ENCODE peak calls at places on chromosomes 16 and 17, in four cellular contexts. H is MM.1S, E is OCI-LY7, K is PC-3. N is an unnamed sample. For H3K4me1 and H3K9me2, the result is how much of the 10 kb centered on the place peaks cover.

GRCh38 chr17:48492401-48493298 is 38.2 kb downstream of the HOXB1 start:
- DNase-seq in H (peak), E (no peak), K (peak), N (peak)

GRCh38 chr17:39688475-39688835 is 598 bp upstream of the PGAP3 start:
- DNase-seq in E (no peak), K (no peak), H (no peak), N (peak)

GRCh38 chr16:23518435-23518891 is 8.2 kb upstream of the GGA2 start:
- DNase-seq in H (peak), K (peak), E (peak), N (no peak)

GRCh38 chr17:66462010-66462409 is 159.6 kb downstream of the PRKCA start:
- DNase-seq in H (no peak), E (no peak), K (no peak), N (no peak)

GRCh38 chr17:51260960-51261958 is 913 bp downstream of the UTP18 start:
- DNase-seq in K (peak), E (peak), H (peak), N (peak)

GRCh38 chr16:67393111-67393789 is at the start of gene TPPP3:
- DNase-seq in H (no peak), E (no peak), K (no peak), N (peak)

GRCh38 chr17:73546770-73547345 is 97.4 kb downstream of the SDK2 start:
- DNase-seq in K (peak), H (peak), E (peak), N (peak)

GRCh38 chr16:27230562-27230991 is 27.3 kb downstream of the KDM8 start:
- DNase-seq in K (no peak), E (no peak), H (peak), N (no peak)

GRCh38 chr17:76631821-76632565 is 11.6 kb downstream of the ST6GALNAC1 start:
- DNase-seq in H (no peak), E (no peak), K (peak), N (peak)

GRCh38 chr17:43402078-43402477 is 3.3 kb downstream of the ARL4D start:
- DNase-seq in H (no peak), K (no peak), E (no peak), N (no peak)

GRCh38 chr16:69927056-69927757 is 23.9 kb upstream of the CLEC18A start:
- DNase-seq in E (no peak), K (no peak), H (no peak), N (peak)

GRCh38 chr17:47279062-47279801 is 25.6 kb downstream of the ITGB3 start:
- DNase-seq in E (peak), H (peak), K (peak), N (peak)

GRCh38 chr16:745739-746138 is 4.9 kb upstream of the CIAO3 start:
- DNase-seq in E (peak), H (peak), K (no peak), N (no peak)

GRCh38 chr16:70740919-70741778 is 55.3 kb upstream of the MTSS2 start:
- DNase-seq in E (no peak), H (no peak), K (no peak), N (peak)

GRCh38 chr17:20116683-20117309 is 107.6 kb downstream of the SPECC1 start:
- DNase-seq in E (peak), K (peak), H (peak), N (peak)

GRCh38 chr16:65773319-65773874 is 593.1 kb upstream of the CDH5 start:
- DNase-seq in E (peak), K (no peak), H (peak), N (no peak)

GRCh38 chr16:57807252-57807967 is 5.1 kb upstream of the KIFC3 start:
- DNase-seq in E (no peak), H (no peak), K (peak), N (peak)

GRCh38 chr17:55588858-55589257 is 77.6 kb upstream of the SMIM36 start:
- DNase-seq in K (no peak), H (no peak), E (no peak), N (peak)

GRCh38 chr16:3004319-3004718 is 8.4 kb upstream of the CLDN9 start:
- DNase-seq in H (peak), E (no peak), K (no peak), N (peak)

GRCh38 chr16:3004781-3005284 is 7.9 kb upstream of the CLDN9 start:
- DNase-seq in H (no peak), K (peak), E (no peak), N (no peak)

GRCh38 chr16:3000540-3000939 is 12.2 kb upstream of the CLDN9 start:
- DNase-seq in H (no peak), K (no peak), E (no peak), N (no peak)

GRCh38 chr16:3001316-3001715 is 11.4 kb upstream of the CLDN9 start:
- DNase-seq in H (no peak), E (no peak), K (no peak), N (no peak)

DNA sequence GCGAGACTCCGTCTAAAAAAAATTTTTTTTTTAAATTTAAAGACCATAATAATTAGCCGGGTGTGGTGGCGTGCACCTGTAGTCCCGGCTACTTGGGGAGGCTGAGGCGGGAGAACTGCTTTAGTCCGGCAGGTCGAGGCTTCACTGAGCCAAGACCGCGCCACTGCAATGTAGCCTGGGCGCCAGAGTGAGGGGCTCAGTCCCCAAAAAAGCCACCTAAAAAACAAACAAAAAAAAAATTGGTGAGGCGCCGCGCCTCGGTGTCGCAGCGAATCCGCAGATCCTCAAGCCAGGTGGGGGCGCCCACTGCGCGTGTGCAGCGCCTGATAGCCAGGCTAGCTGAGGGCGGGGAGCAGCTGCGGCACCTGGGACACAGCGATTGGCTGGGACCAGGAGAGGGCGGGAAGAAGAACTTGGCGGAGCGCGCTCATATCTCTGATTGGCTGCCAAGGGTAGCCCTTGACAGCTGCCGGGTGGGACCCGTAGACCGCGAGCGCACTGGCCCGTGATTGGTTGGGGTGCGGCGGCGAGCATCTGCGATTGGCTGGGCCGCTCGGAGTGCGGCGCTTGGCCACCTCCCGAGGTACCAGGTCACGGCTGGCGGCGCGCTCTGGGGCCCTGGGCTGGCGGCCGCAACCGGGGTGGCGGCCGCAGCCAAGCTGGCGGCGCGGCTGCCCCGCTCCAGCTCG is 9.0 kb upstream of the CLDN9 start:
- DNase-seq in K (peak), E (peak), H (peak), N (peak)
- H3K4me1 ChIP-seq in K (under half), E (under half), H (under half), N (under half)

DNA sequence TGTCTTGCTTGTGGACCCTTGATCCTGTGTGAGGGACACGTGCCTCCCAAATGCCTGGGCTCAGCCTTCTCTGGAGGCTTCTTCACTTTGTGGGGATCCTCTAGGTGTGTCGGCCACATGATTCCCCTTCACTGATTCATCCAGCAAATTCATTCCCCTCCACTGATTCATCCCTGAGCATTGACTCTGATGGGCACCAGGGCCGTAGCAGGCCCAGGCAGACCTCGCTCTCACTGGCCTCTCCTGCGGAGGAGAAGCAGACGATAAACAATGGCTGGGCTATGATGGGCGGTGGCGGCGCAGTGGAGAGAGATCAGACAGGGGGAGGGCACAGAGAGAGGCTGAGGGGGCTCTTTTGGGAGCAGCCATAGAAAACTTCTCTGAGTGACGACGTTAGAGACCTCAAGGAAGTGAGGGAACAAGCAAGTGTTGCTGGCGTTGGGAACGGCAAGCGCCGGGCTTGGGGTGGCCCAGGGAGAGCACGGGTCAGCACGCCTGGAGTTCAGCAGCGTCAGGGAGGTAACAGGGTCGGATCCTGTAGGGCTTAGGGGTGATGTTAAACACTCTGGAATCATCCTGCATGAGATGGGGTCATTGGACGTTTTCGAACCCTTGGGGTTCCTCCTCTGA is 17.5 kb upstream of the RPTOR start:
- DNase-seq in H (no peak), K (peak), E (no peak), N (peak)
- H3K9me2 ChIP-seq in H (under half), K (under half), E (under half), N (under half)

GRCh38 chr16:29811170-29811895 is 660 bp upstream of the PRRT2 start:
- DNase-seq in K (peak), H (peak), E (peak), N (peak)

GRCh38 chr16:29810699-29811169 is 1.3 kb upstream of the PRRT2 start:
- DNase-seq in E (no peak), H (no peak), K (no peak), N (no peak)

GRCh38 chr16:29812754-29813643 is 1.0 kb downstream of the PRRT2 start:
- DNase-seq in K (no peak), H (no peak), E (no peak), N (no peak)

GRCh38 chr16:29813644-29814562 is 1.9 kb downstream of the PRRT2 start:
- DNase-seq in H (no peak), K (no peak), E (no peak), N (no peak)

DNA sequence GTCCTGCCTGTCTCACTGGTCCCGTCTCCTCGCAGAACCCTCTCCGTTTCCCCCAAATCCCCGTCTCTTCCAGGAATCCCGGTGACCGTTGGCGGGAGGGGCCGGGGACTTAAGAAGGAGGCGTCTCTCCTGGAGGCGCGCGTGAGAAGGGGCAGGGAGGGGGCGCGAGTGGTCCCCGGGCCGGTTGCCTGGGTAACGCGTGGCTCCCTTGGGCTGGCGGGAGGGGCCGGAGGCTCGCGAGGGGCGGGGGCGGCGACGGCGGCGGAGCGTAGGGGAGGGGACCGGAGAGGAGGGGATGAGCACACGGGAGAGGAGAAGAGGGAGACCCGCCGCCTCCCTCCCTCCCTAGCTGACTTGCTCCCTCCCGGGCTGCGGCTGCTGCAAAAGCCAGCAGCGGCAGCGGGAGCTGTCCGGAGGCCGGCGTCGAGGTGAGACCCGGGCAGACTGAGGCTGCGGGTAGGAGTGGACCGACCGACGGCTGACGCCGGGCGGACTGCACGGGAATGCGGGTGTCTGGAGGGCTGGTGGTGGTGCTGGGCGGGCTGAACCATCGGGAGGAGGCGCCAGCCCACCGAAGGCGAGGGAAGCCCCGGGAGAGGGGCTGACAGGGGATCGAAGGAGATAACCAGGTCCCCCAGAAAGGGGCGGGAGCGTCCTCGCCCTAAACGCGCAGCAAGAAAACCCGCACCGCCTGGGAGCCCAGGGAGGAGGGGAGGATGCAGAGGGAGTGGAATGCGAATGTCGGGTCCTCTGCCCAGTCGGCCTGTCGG is at the start of gene PRRT2:
- DNase-seq in K (peak), E (no peak), H (peak), N (peak)
- H3K4me1 ChIP-seq in K (under half), E (half or more), H (under half), N (under half)

GRCh38 chr16:11413907-11414595 is 68.8 kb downstream of the RMI2 start:
- DNase-seq in H (no peak), K (no peak), E (no peak), N (no peak)

GRCh38 chr16:11412965-11413887 is 68.0 kb downstream of the RMI2 start:
- DNase-seq in K (no peak), H (no peak), E (no peak), N (no peak)

GRCh38 chr16:11417487-11417886 is 72.2 kb downstream of the RMI2 start:
- DNase-seq in H (no peak), E (no peak), K (no peak), N (no peak)

GRCh38 chr16:11416228-11417001 is 71.2 kb downstream of the RMI2 start:
- DNase-seq in E (no peak), K (no peak), H (no peak), N (no peak)

GRCh38 chr16:11414815-11415775 is 69.8 kb downstream of the RMI2 start:
- DNase-seq in H (no peak), K (no peak), E (no peak), N (no peak)
- H3K9me2 ChIP-seq in H (under half), K (under half), E (under half), N (under half)

GRCh38 chr17:17751489-17751995 is 70.3 kb downstream of the RAI1 start:
- DNase-seq in H (no peak), K (no peak), E (peak), N (peak)
- H3K4me1 ChIP-seq in H (under half), K (under half), E (half or more), N (under half)

DNA sequence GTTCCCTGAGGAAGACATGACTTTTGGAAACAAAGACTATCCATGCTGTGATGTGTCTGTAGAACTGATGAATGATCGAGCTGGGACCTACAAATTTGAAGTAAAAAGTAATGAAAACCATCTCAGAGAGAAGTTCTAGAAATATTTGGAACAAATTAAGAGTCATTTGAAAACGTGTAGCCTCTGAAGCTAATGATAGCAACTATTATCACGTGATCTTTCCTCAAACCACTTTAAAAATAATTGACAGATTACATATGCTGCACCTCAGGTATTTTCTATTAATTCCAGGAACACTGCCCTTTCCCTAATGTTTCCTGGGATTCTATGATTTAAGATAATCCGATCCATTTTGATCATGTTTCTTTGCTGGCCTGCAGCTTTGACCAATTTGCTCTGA is 990.3 kb downstream of the CDH8 start:
- DNase-seq in H (no peak), K (no peak), E (no peak), N (no peak)
- H3K9me2 ChIP-seq in H (under half), K (under half), E (under half), N (under half)

N was measured in GM23248.